ENCODE peak calls at places on chromosomes 12 and 14, in eight cellular contexts. V, E, L, X, U, Y, W and S are unnamed samples.

GRCh38 chr14:69842671-69843407 is 36.4 kb upstream of the SMOC1 start:
- DNase-seq in V (no peak), E (peak), L (no peak), X (peak), U (no peak), Y (no peak), W (no peak), S (peak)

GRCh38 chr12:12376636-12377448 is 20.0 kb downstream of the BORCS5 start:
- DNase-seq in V (no peak), E (peak), L (peak), X (peak), U (peak), Y (no peak), W (peak), S (peak)

GRCh38 chr14:56195727-56196126 is 77.5 kb downstream of the PELI2 start:
- DNase-seq in V (no peak), E (peak), L (no peak), X (peak), U (no peak), Y (no peak), W (no peak), S (peak)

GRCh38 chr12:41436076-41436475 is 248.0 kb downstream of the PDZRN4 start:
- DNase-seq in V (no peak), E (no peak), L (no peak), X (no peak), U (no peak), Y (no peak), W (peak), S (no peak)

GRCh38 chr14:74380172-74380571 is 31.9 kb downstream of the VRTN start:
- DNase-seq in V (no peak), E (no peak), L (no peak), X (no peak), U (peak), Y (no peak), W (no peak), S (no peak)

GRCh38 chr12:53115891-53116675 is 12.8 kb downstream of the SOAT2 start:
- DNase-seq in V (no peak), E (no peak), L (no peak), X (no peak), U (no peak), Y (no peak), W (no peak), S (no peak)

GRCh38 chr12:9041321-9041720 is 52.0 kb downstream of the KLRG1 start:
- DNase-seq in V (no peak), E (no peak), L (no peak), X (no peak), U (peak), Y (no peak), W (no peak), S (no peak)

GRCh38 chr12:71594214-71594948 is 69.3 kb downstream of the ZFC3H1 start:
- DNase-seq in V (no peak), E (no peak), L (peak), X (no peak), U (no peak), Y (no peak), W (peak), S (peak)

GRCh38 chr14:22824711-22825359 is 4.9 kb upstream of the MRPL52 start:
- DNase-seq in V (no peak), E (no peak), L (no peak), X (no peak), U (peak), Y (no peak), W (peak), S (peak)

GRCh38 chr12:98803468-98804209 is 158.5 kb downstream of the APAF1 start:
- DNase-seq in V (no peak), E (no peak), L (no peak), X (no peak), U (no peak), Y (no peak), W (no peak), S (no peak)

GRCh38 chr12:90152897-90153624 is 444.4 kb upstream of the ATP2B1 start:
- DNase-seq in V (no peak), E (no peak), L (no peak), X (no peak), U (no peak), Y (no peak), W (peak), S (no peak)

GRCh38 chr12:51549637-51550036 is 41.4 kb upstream of the SCN8A start:
- DNase-seq in V (no peak), E (peak), L (no peak), X (peak), U (peak), Y (no peak), W (no peak), S (peak)

GRCh38 chr12:53200458-53201169 is 6.4 kb downstream of the ITGB7 start:
- DNase-seq in V (no peak), E (no peak), L (no peak), X (no peak), U (no peak), Y (no peak), W (no peak), S (no peak)

GRCh38 chr12:67469666-67470065 is 178.9 kb upstream of the DYRK2 start:
- DNase-seq in V (no peak), E (no peak), L (no peak), X (no peak), U (no peak), Y (no peak), W (peak), S (no peak)

GRCh38 chr12:54933381-54933780 is 51.2 kb downstream of the TESPA1 start:
- DNase-seq in V (no peak), E (no peak), L (no peak), X (no peak), U (no peak), Y (no peak), W (peak), S (no peak)

GRCh38 chr12:68451261-68452091 is 119.3 kb upstream of the MDM1 start:
- DNase-seq in V (no peak), E (peak), L (no peak), X (peak), U (peak), Y (no peak), W (peak), S (no peak)

GRCh38 chr14:89327771-89328212 is 89.2 kb downstream of the FOXN3 start:
- DNase-seq in V (no peak), E (peak), L (no peak), X (no peak), U (peak), Y (no peak), W (no peak), S (no peak)

GRCh38 chr14:34181308-34181707 is 230.4 kb upstream of the EGLN3 start:
- DNase-seq in V (no peak), E (no peak), L (peak), X (no peak), U (no peak), Y (no peak), W (peak), S (no peak)

GRCh38 chr12:47887529-47887928 is 17.3 kb downstream of the VDR start:
- DNase-seq in V (no peak), E (no peak), L (no peak), X (no peak), U (no peak), Y (no peak), W (no peak), S (no peak)

GRCh38 chr12:125193798-125194562 is 128.7 kb downstream of the AACS start:
- DNase-seq in V (no peak), E (no peak), L (no peak), X (peak), U (peak), Y (no peak), W (peak), S (no peak)

GRCh38 chr12:52026267-52026666 is 19.5 kb downstream of the TAMALIN start:
- DNase-seq in V (no peak), E (peak), L (no peak), X (no peak), U (no peak), Y (no peak), W (no peak), S (no peak)

GRCh38 chr12:89040146-89040964 is 311.9 kb downstream of the DUSP6 start:
- DNase-seq in V (peak), E (no peak), L (peak), X (no peak), U (peak), Y (no peak), W (no peak), S (peak)

GRCh38 chr14:73770977-73771847 is 57.0 kb upstream of the PNMA1 start:
- DNase-seq in V (no peak), E (no peak), L (no peak), X (no peak), U (no peak), Y (no peak), W (no peak), S (no peak)

GRCh38 chr12:131043401-131043871 is 89.7 kb downstream of the ADGRD1 start:
- DNase-seq in V (no peak), E (no peak), L (no peak), X (no peak), U (no peak), Y (no peak), W (no peak), S (no peak)

GRCh38 chr12:59066445-59066844 is 146.1 kb upstream of the LRIG3 start:
- DNase-seq in V (no peak), E (no peak), L (no peak), X (no peak), U (no peak), Y (no peak), W (no peak), S (no peak)

GRCh38 chr12:4221157-4221556 is 52.4 kb upstream of the CCND2 start:
- DNase-seq in V (no peak), E (no peak), L (no peak), X (no peak), U (no peak), Y (no peak), W (no peak), S (no peak)

GRCh38 chr12:118319627-118320026 is 53.1 kb downstream of the TAOK3 start:
- DNase-seq in V (no peak), E (no peak), L (no peak), X (no peak), U (no peak), Y (no peak), W (no peak), S (no peak)

GRCh38 chr12:39145175-39145999 is 240.0 kb upstream of the CPNE8 start:
- DNase-seq in V (no peak), E (no peak), L (no peak), X (no peak), U (no peak), Y (no peak), W (peak), S (no peak)